ENCODE peak calls at places on chromosomes 2 and 18, in four cellular contexts. P, G, K and L are unnamed samples.

GRCh38 chr2:9234680-9235387 is 28.2 kb downstream of the ASAP2 start:
- DNase-seq in P (no peak), G (peak; percentile 96), K (peak; percentile 87), L (peak; percentile 37)

GRCh38 chr2:218435003-218435982 is 16.4 kb downstream of the VIL1 start:
- DNase-seq in P (no peak), G (no peak), K (no peak), L (no peak)

GRCh38 chr2:183229386-183229785 is 105.1 kb downstream of the NUP35 start:
- DNase-seq in P (no peak), G (no peak), K (no peak), L (no peak)

GRCh38 chr2:115774361-115774760 is 1331.9 kb downstream of the DPP10 start:
- DNase-seq in P (no peak), G (no peak), K (no peak), L (no peak)

GRCh38 chr2:203683932-203684556 is 22.4 kb upstream of the CD28 start:
- DNase-seq in P (peak; percentile 28), G (peak; percentile 71), K (no peak), L (no peak)

GRCh38 chr2:132391381-132391780 is 25.2 kb upstream of the GPR39 start:
- DNase-seq in P (no peak), G (no peak), K (no peak), L (no peak)

GRCh38 chr2:189391201-189391600 is 50.1 kb upstream of the WDR75 start:
- DNase-seq in P (no peak), G (no peak), K (no peak), L (no peak)

GRCh38 chr2:182810087-182810486 is 56.4 kb downstream of the FRZB start:
- DNase-seq in P (no peak), G (no peak), K (no peak), L (no peak)

GRCh38 chr2:10278029-10278762 is 24.5 kb upstream of the HPCAL1 start:
- DNase-seq in P (no peak), G (peak; percentile 87), K (no peak), L (peak; percentile 91)

GRCh38 chr2:24301599-24301998 is 58.7 kb downstream of the ITSN2 start:
- DNase-seq in P (no peak), G (no peak), K (no peak), L (no peak)

GRCh38 chr2:113962692-113963480 is 73.0 kb downstream of the ACTR3 start:
- DNase-seq in P (no peak), G (no peak), K (no peak), L (no peak)

GRCh38 chr2:239298126-239298804 is 102.6 kb downstream of the HDAC4 start:
- DNase-seq in P (no peak), G (no peak), K (no peak), L (no peak)

GRCh38 chr2:128347701-128348504 is 29.2 kb upstream of the HS6ST1 start:
- DNase-seq in P (no peak), G (no peak), K (peak; percentile 85), L (no peak)

GRCh38 chr2:202780514-202781021 is 91.0 kb downstream of the ICA1L start:
- DNase-seq in P (peak; percentile 39), G (no peak), K (no peak), L (no peak)

GRCh38 chr2:240154606-240155005 is 14.1 kb upstream of the OTOS start:
- DNase-seq in P (no peak), G (no peak), K (no peak), L (no peak)

GRCh38 chr2:192087398-192087958 is 107.3 kb downstream of the TMEFF2 start:
- DNase-seq in P (no peak), G (no peak), K (no peak), L (no peak)

GRCh38 chr2:23460228-23460627 is 75.2 kb downstream of the KLHL29 start:
- DNase-seq in P (no peak), G (no peak), K (no peak), L (peak; percentile 13)

GRCh38 chr18:75003764-75004690 is 204.9 kb downstream of the PTGR3 start:
- DNase-seq in P (no peak), G (no peak), K (no peak), L (no peak)
- TF ChIP-seq SMC3 in P (no peak), G (no peak), K (no peak), L (no peak)

GRCh38 chr2:178286636-178287035 is 92.3 kb downstream of the OSBPL6 start:
- DNase-seq in P (no peak), G (no peak), K (no peak), L (no peak)

GRCh38 chr2:178284613-178285286 is 90.4 kb downstream of the OSBPL6 start:
- DNase-seq in P (no peak), G (no peak), K (no peak), L (peak; percentile 51)

GRCh38 chr2:178285287-178285615 is 90.9 kb downstream of the OSBPL6 start:
- DNase-seq in P (no peak), G (no peak), K (no peak), L (no peak)

GRCh38 chr2:178291703-178292102 is 97.4 kb downstream of the OSBPL6 start:
- DNase-seq in P (no peak), G (no peak), K (no peak), L (no peak)

DNA sequence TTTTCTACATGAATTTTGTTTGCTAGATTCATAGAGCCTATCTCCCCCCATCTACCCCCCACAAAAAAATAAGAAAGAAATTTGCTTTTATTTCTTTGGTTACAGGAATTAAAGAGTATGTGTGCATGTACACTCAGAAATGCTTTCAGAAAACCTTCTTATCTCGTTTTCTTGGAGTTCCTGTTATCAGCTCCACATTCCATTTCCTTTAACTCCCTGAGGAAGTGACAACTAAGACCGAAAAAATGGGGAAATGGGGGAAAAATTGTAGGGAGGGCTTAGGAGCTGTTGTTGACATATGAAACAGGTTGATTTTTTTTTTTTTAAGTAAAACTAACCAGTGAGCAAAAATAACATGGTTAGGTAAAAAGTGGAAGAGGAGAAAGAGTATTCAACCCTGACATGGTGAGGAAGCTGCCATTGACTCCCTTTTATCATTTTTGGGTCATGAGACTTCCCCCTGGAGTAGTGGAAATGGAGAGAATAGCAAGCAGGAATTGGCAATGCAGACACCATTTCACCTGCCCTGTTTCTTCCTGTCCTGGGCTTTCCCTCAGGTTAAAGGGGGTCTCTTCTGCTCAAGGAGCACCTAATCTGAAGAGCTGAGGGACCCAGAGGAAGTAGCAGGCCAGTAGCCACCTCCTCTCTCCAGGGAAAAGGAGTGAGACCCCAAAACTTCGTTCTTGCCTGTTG is 93.5 kb downstream of the OSBPL6 start:
- DNase-seq in P (no peak), G (no peak), K (no peak), L (no peak)
- H3K79me2 ChIP-seq in P (no peaks in the 10 kb centered on the region), G (no peaks in the 10 kb centered on the region), K (no peaks in the 10 kb centered on the region), L (no peaks in the 10 kb centered on the region)

GRCh38 chr2:118665784-118666529 is 181.5 kb downstream of the EN1 start:
- DNase-seq in P (no peak), G (no peak), K (no peak), L (no peak)

GRCh38 chr2:118667964-118668363 is 179.5 kb downstream of the EN1 start:
- DNase-seq in P (no peak), G (no peak), K (no peak), L (no peak)

GRCh38 chr2:118669639-118670038 is 177.8 kb downstream of the EN1 start:
- DNase-seq in P (no peak), G (no peak), K (no peak), L (no peak)

GRCh38 chr2:118668431-118669424 is 178.7 kb downstream of the EN1 start:
- DNase-seq in P (no peak), G (peak; percentile 13), K (no peak), L (no peak)

GRCh38 chr2:118667366-118667765 is 180.1 kb downstream of the EN1 start:
- DNase-seq in P (no peak), G (no peak), K (no peak), L (no peak)
- TF ChIP-seq GABPA in P (no peak), G (no peak), K (no peak), L (no peak)

GRCh38 chr2:68700560-68700959 is 34.1 kb upstream of the ARHGAP25 start:
- DNase-seq in P (no peak), G (no peak), K (no peak), L (no peak)

GRCh38 chr2:68695971-68696370 is 38.6 kb upstream of the ARHGAP25 start:
- DNase-seq in P (no peak), G (no peak), K (no peak), L (no peak)

GRCh38 chr2:68696554-68696953 is 38.1 kb upstream of the ARHGAP25 start:
- DNase-seq in P (no peak), G (no peak), K (no peak), L (no peak)

GRCh38 chr2:68693947-68694346 is 40.7 kb upstream of the ARHGAP25 start:
- DNase-seq in P (no peak), G (no peak), K (peak; percentile 14), L (no peak)

GRCh38 chr2:68698567-68699377 is 35.8 kb upstream of the ARHGAP25 start:
- DNase-seq in P (no peak), G (no peak), K (no peak), L (no peak)
- TF ChIP-seq SMC3 in P (no peak), G (no peak), K (no peak), L (no peak)

DNA sequence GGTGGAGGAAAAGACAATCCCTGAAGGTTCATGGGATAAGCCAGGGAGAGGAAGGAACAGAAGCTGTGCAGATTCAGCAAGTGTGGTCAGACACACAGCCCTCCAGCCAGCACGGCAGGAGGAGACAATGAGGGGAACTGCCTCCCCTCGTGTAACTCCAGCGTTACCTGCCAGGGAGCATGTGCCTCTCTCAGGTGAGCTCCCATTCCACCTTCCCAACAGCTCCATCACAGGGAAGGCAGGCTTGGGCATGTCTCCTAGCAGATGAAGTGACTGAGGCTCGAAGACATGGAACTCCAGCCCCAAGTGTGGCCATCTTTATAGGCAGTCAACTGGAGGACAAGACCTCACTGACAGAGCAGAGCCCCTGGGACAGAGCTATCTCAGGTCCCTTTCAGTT is 47.4 kb downstream of the ZBTB7C start:
- DNase-seq in P (no peak), G (no peak), K (no peak), L (no peak)
- H3K79me2 ChIP-seq in P (no peaks in the 10 kb centered on the region), G (no peaks in the 10 kb centered on the region), K (no peaks in the 10 kb centered on the region), L (no peaks in the 10 kb centered on the region)